ENCODE peak calls at places on chromosomes 11 and 22, in seven cellular contexts. A is MM.1S, V is neural progenitor cell, Q is OCI-LY7, E is SK-N-SH, P is GM23338, I is PC-3. O is an unnamed sample.

GRCh38 chr22:31126869-31127175 is 4.1 kb downstream of the INPP5J start:
- DNase-seq in A (no peak), Q (no peak), E (no peak), P (no peak), V (no peak), I (no peak), O (no peak)

GRCh38 chr11:123356539-123356938 is 73.5 kb upstream of the GRAMD1B start:
- DNase-seq in A (no peak), P (no peak), Q (no peak), V (no peak), E (no peak), I (no peak), O (no peak)

GRCh38 chr22:44085743-44086741 is 61.9 kb downstream of the PARVB start:
- DNase-seq in Q (peak), E (peak), P (peak), I (peak), A (peak), V (peak), O (peak)

GRCh38 chr11:75325713-75326438 is 25.6 kb downstream of the ARRB1 start:
- DNase-seq in E (no peak), A (no peak), V (no peak), P (no peak), Q (no peak), I (peak), O (peak)

GRCh38 chr11:12834166-12834565 is 159.9 kb downstream of the TEAD1 start:
- DNase-seq in Q (no peak), P (no peak), I (no peak), A (no peak), V (no peak), E (no peak), O (no peak)

GRCh38 chr11:6319001-6319878 is 1.1 kb downstream of the CAVIN3 start:
- DNase-seq in A (no peak), I (no peak), Q (no peak), V (peak), E (peak), P (peak), O (no peak)

GRCh38 chr11:64545605-64546004 is 45.4 kb upstream of the SLC22A12 start:
- DNase-seq in Q (no peak), P (no peak), I (peak), E (no peak), A (no peak), V (no peak), O (peak)

GRCh38 chr11:13343931-13344717 is 66.5 kb downstream of the BMAL1 start:
- DNase-seq in V (peak), I (peak), P (peak), E (peak), Q (peak), A (peak), O (no peak)

GRCh38 chr11:23679981-23680380 is 816.9 kb upstream of the LUZP2 start:
- DNase-seq in V (no peak), A (no peak), Q (no peak), I (no peak), P (no peak), E (no peak), O (no peak)

GRCh38 chr11:556175-556699 is 4.3 kb downstream of the LMNTD2 start:
- DNase-seq in A (no peak), Q (no peak), P (peak), I (no peak), V (peak), E (no peak), O (no peak)

GRCh38 chr11:33515347-33515746 is 185.3 kb downstream of the C11orf91 start:
- DNase-seq in E (no peak), Q (peak), V (no peak), P (no peak), A (no peak), I (no peak), O (no peak)

GRCh38 chr11:93143186-93143585 is 54.6 kb downstream of the SLC36A4 start:
- DNase-seq in P (no peak), V (no peak), I (no peak), E (no peak), Q (no peak), A (no peak), O (no peak)

GRCh38 chr11:62930157-62930556 is 9.0 kb upstream of the CHRM1 start:
- DNase-seq in E (peak), V (no peak), I (no peak), Q (no peak), A (no peak), P (no peak), O (no peak)

GRCh38 chr11:110327508-110327907 is 31.1 kb upstream of the RDX start:
- DNase-seq in Q (peak), V (no peak), A (no peak), P (no peak), E (no peak), I (no peak), O (no peak)

GRCh38 chr11:69637956-69638871 is 2.7 kb upstream of the CCND1 start:
- DNase-seq in Q (no peak), V (peak), E (peak), I (peak), A (no peak), P (peak), O (peak)

GRCh38 chr11:32881286-32881685 is 11.3 kb upstream of the QSER1 start:
- DNase-seq in V (no peak), E (no peak), A (no peak), I (peak), Q (no peak), P (no peak), O (no peak)

GRCh38 chr22:24455751-24456426 is 28.5 kb downstream of the ADORA2A start:
- DNase-seq in I (no peak), P (no peak), A (no peak), Q (no peak), V (no peak), E (no peak), O (no peak)

GRCh38 chr22:46036558-46037408 is 59.8 kb upstream of the WNT7B start:
- DNase-seq in Q (peak), A (peak), P (peak), E (peak), V (peak), I (peak), O (peak)

GRCh38 chr11:69310934-69311766 is 17.2 kb downstream of the MYEOV start:
- DNase-seq in Q (no peak), I (no peak), E (no peak), A (no peak), V (no peak), P (no peak), O (no peak)

GRCh38 chr11:9802291-9802861 is 138.5 kb downstream of the SWAP70 start:
- DNase-seq in Q (peak), E (peak), A (no peak), I (no peak), V (no peak), P (peak), O (no peak)

GRCh38 chr22:45582236-45582954 is 79.7 kb downstream of the FBLN1 start:
- DNase-seq in P (no peak), I (no peak), E (no peak), V (no peak), Q (no peak), A (no peak), O (no peak)

GRCh38 chr11:2700415-2701211 is 819 bp upstream of the KCNQ1OT1 start:
- DNase-seq in A (peak), I (peak), P (peak), V (peak), E (peak), Q (peak), O (no peak)

GRCh38 chr11:99069831-99070444 is 49.2 kb downstream of the CNTN5 start:
- DNase-seq in P (peak), V (peak), Q (no peak), A (peak), E (no peak), I (peak), O (no peak)

GRCh38 chr11:65711785-65712632 is at the start of gene KAT5:
- DNase-seq in V (peak), E (peak), I (peak), Q (peak), A (peak), P (peak), O (peak)

GRCh38 chr11:114375052-114375451 is 25.3 kb downstream of the C11orf71 start:
- DNase-seq in Q (no peak), P (no peak), A (no peak), E (no peak), V (no peak), I (no peak), O (no peak)

GRCh38 chr22:35154937-35155387 is 89.0 kb downstream of the ISX start:
- DNase-seq in I (peak), V (peak), Q (peak), P (peak), A (peak), E (peak), O (peak)

GRCh38 chr11:76808996-76809395 is 25.8 kb downstream of the TSKU start:
- DNase-seq in I (no peak), V (no peak), A (no peak), E (no peak), Q (no peak), P (no peak), O (no peak)

GRCh38 chr11:11978792-11979486 is 29.5 kb downstream of the DKK3 start:
- DNase-seq in A (no peak), P (no peak), Q (no peak), V (no peak), I (no peak), E (peak), O (no peak)

GRCh38 chr11:709109-709997 is 3.3 kb downstream of the EPS8L2 start:
- DNase-seq in E (peak), V (no peak), A (no peak), Q (no peak), P (no peak), I (no peak), O (no peak)

GRCh38 chr11:121722431-121723256 is 269.9 kb upstream of the SORL1-AS1 start:
- DNase-seq in E (peak), A (no peak), I (peak), V (peak), P (peak), Q (no peak), O (no peak)

DNA sequence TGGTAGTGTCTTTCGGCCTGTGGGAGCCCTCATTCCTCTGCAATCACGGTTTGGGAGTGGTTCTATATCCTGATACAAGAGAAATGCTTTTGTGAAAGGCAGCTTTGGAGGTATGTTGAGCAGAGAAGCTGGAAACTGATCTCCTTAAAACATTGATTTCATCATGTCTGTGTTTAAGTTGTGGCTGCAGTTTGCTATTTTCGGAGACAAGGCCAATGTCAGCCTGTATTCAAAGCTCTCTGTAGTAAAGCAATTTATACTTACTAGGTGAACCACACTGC is 86.6 kb downstream of the BDNF start:
- DNase-seq in I (no peak), P (no peak), E (no peak), V (no peak), Q (no peak), A (no peak), O (no peak)
- H2AFZ ChIP-seq in I (peak), P (no peak), E (no peak), V (no peak), Q (no peak), A (no peak), O (no peak)

DNA sequence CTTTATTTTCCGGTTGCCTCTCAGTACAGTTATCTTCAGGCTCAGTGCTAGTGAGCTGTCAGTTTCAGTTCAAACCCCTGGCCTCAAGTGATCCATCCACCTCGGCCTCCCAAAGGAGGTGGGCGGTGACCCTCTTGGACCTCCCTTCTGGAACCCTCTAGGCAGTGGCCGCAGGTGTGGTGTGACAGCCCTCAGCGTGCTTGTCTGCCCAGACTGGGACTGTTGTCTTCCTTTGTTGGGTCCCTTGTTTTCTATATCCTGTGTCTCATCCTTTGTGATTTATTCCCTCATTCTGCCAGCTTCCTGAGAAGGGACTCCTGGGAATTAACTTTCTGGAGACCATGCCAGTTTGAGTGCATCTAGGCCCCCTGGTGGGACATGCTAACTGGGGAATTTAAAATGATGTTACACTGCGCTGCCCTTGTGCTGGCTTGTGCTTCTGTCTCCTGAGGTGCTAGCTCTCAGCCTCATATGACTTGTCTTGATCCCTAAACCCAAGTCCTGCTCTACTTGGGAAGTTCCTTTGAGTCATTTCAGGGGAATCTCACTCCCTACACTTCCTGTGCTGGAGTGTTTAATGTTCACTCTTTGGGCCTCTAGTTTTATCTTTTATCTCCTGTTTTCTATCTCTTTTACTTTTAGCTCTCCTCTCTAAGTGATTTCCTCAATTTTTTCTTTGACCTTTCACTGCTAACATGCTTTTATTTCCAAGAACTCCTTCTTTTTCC is 19.4 kb downstream of the MED15 start:
- DNase-seq in E (no peak), A (no peak), V (no peak), Q (no peak), P (no peak), I (peak), O (no peak)
- TF ChIP-seq EZH2phosphoT487 in E (no peak), A (no peak), V (no peak), Q (no peak), P (no peak), I (no peak), O (no peak)

GRCh38 chr22:21642584-21643448 is 714 bp downstream of the SDF2L1 start:
- DNase-seq in P (peak), Q (peak), I (peak), V (peak), E (peak), A (peak), O (no peak)

GRCh38 chr22:21650280-21650679 is 8.2 kb downstream of the SDF2L1 start:
- DNase-seq in I (no peak), V (no peak), Q (no peak), E (no peak), P (no peak), A (no peak), O (no peak)

GRCh38 chr22:21650823-21651520 is 8.9 kb downstream of the SDF2L1 start:
- DNase-seq in P (peak), V (peak), E (no peak), Q (no peak), I (no peak), A (no peak), O (no peak)

GRCh38 chr22:21643533-21644357 is 1.6 kb downstream of the SDF2L1 start:
- DNase-seq in I (no peak), Q (peak), V (no peak), P (no peak), A (no peak), E (no peak), O (no peak)

GRCh38 chr22:21646608-21647590 is 4.8 kb downstream of the SDF2L1 start:
- DNase-seq in Q (peak), V (peak), I (peak), E (peak), P (peak), A (peak), O (peak)
- H2AFZ ChIP-seq in Q (no peak), V (no peak), I (no peak), E (no peak), P (no peak), A (no peak), O (no peak)

GRCh38 chr11:14347991-14348390 is 11.0 kb downstream of the RRAS2 start:
- DNase-seq in E (no peak), I (no peak), P (no peak), A (no peak), V (no peak), Q (no peak), O (no peak)
- TF ChIP-seq EZH2phosphoT487 in E (no peak), I (no peak), P (no peak), A (no peak), V (no peak), Q (no peak), O (no peak)